ENCODE peak calls at places on chromosomes 5 and 9, in seven cellular contexts. One of them, this sample, is unnamed.

GRCh38 chr9:77772641-77773040 is 124.5 kb upstream of the GNA14 start:
- ATAC-seq in upper lobe of right lung: no peak
- ATAC-seq in Panc1: no peak
- ATAC-seq in activated naive CD8-positive, alpha-beta T cell treated with anti-CD3 and anti-CD28 coated beads, Interleukin-2, amount 10 ng/mL, durations not matched to agents 7 days and 5 days: no peak
- ATAC-seq in left ventricle myocardium superior: no peak
- ATAC-seq in Right ventricle myocardium inferior: no peak
- ATAC-seq in heart right ventricle: no peak
- ATAC-seq in this sample: no peak

GRCh38 chr9:127218818-127219217 is 45.8 kb upstream of the GARNL3 start:
- ATAC-seq in heart right ventricle: no peak
- ATAC-seq in Right ventricle myocardium inferior: no peak
- ATAC-seq in left ventricle myocardium superior: no peak
- ATAC-seq in Panc1: no peak
- ATAC-seq in upper lobe of right lung: no peak
- ATAC-seq in activated naive CD8-positive, alpha-beta T cell treated with anti-CD3 and anti-CD28 coated beads, Interleukin-2, amount 10 ng/mL, durations not matched to agents 7 days and 5 days: no peak
- ATAC-seq in this sample: no peak

GRCh38 chr5:113181853-113182490 is 205.4 kb downstream of the DCP2 start:
- ATAC-seq in left ventricle myocardium superior: no peak
- ATAC-seq in heart right ventricle: no peak
- ATAC-seq in Right ventricle myocardium inferior: no peak
- ATAC-seq in activated naive CD8-positive, alpha-beta T cell treated with anti-CD3 and anti-CD28 coated beads, Interleukin-2, amount 10 ng/mL, durations not matched to agents 7 days and 5 days: peak; percentile 47
- ATAC-seq in upper lobe of right lung: no peak
- ATAC-seq in Panc1: no peak
- ATAC-seq in this sample: no peak

GRCh38 chr9:89657765-89658164 is 53.0 kb downstream of the GADD45G start:
- ATAC-seq in left ventricle myocardium superior: no peak
- ATAC-seq in activated naive CD8-positive, alpha-beta T cell treated with anti-CD3 and anti-CD28 coated beads, Interleukin-2, amount 10 ng/mL, durations not matched to agents 7 days and 5 days: peak; percentile 96
- ATAC-seq in Panc1: no peak
- ATAC-seq in heart right ventricle: no peak
- ATAC-seq in Right ventricle myocardium inferior: no peak
- ATAC-seq in upper lobe of right lung: no peak
- ATAC-seq in this sample: no peak

GRCh38 chr9:137697193-137697592 is 78.4 kb downstream of the EHMT1 start:
- ATAC-seq in Right ventricle myocardium inferior: no peak
- ATAC-seq in upper lobe of right lung: no peak
- ATAC-seq in Panc1: no peak
- ATAC-seq in left ventricle myocardium superior: no peak
- ATAC-seq in activated naive CD8-positive, alpha-beta T cell treated with anti-CD3 and anti-CD28 coated beads, Interleukin-2, amount 10 ng/mL, durations not matched to agents 7 days and 5 days: no peak
- ATAC-seq in heart right ventricle: no peak
- ATAC-seq in this sample: no peak

GRCh38 chr9:121810489-121810888 is 159.1 kb downstream of the DAB2IP start:
- ATAC-seq in Right ventricle myocardium inferior: no peak
- ATAC-seq in upper lobe of right lung: no peak
- ATAC-seq in Panc1: no peak
- ATAC-seq in heart right ventricle: no peak
- ATAC-seq in activated naive CD8-positive, alpha-beta T cell treated with anti-CD3 and anti-CD28 coated beads, Interleukin-2, amount 10 ng/mL, durations not matched to agents 7 days and 5 days: no peak
- ATAC-seq in left ventricle myocardium superior: no peak
- ATAC-seq in this sample: no peak

GRCh38 chr9:72579880-72580570 is 58.6 kb downstream of the TMC1 start:
- ATAC-seq in upper lobe of right lung: no peak
- ATAC-seq in heart right ventricle: no peak
- ATAC-seq in Panc1: no peak
- ATAC-seq in activated naive CD8-positive, alpha-beta T cell treated with anti-CD3 and anti-CD28 coated beads, Interleukin-2, amount 10 ng/mL, durations not matched to agents 7 days and 5 days: no peak
- ATAC-seq in left ventricle myocardium superior: no peak
- ATAC-seq in Right ventricle myocardium inferior: no peak
- ATAC-seq in this sample: no peak

GRCh38 chr5:124527220-124527991 is 219.0 kb downstream of the ZNF608 start:
- ATAC-seq in upper lobe of right lung: peak; percentile 61
- ATAC-seq in activated naive CD8-positive, alpha-beta T cell treated with anti-CD3 and anti-CD28 coated beads, Interleukin-2, amount 10 ng/mL, durations not matched to agents 7 days and 5 days: no peak
- ATAC-seq in Panc1: no peak
- ATAC-seq in heart right ventricle: no peak
- ATAC-seq in left ventricle myocardium superior: peak; percentile 68
- ATAC-seq in Right ventricle myocardium inferior: peak; percentile 46
- ATAC-seq in this sample: peak; percentile 16

GRCh38 chr5:154138701-154139100 is 51.8 kb upstream of the GALNT10 start:
- ATAC-seq in left ventricle myocardium superior: peak; percentile 94
- ATAC-seq in upper lobe of right lung: peak; percentile 21
- ATAC-seq in Right ventricle myocardium inferior: peak; percentile 90
- ATAC-seq in activated naive CD8-positive, alpha-beta T cell treated with anti-CD3 and anti-CD28 coated beads, Interleukin-2, amount 10 ng/mL, durations not matched to agents 7 days and 5 days: no peak
- ATAC-seq in heart right ventricle: peak; percentile 89
- ATAC-seq in Panc1: no peak
- ATAC-seq in this sample: peak; percentile 34

GRCh38 chr5:14179446-14179845 is 36.3 kb downstream of the TRIO start:
- ATAC-seq in Right ventricle myocardium inferior: no peak
- ATAC-seq in left ventricle myocardium superior: no peak
- ATAC-seq in upper lobe of right lung: no peak
- ATAC-seq in Panc1: no peak
- ATAC-seq in heart right ventricle: no peak
- ATAC-seq in activated naive CD8-positive, alpha-beta T cell treated with anti-CD3 and anti-CD28 coated beads, Interleukin-2, amount 10 ng/mL, durations not matched to agents 7 days and 5 days: no peak
- ATAC-seq in this sample: no peak

GRCh38 chr5:1293997-1294838 is 650 bp downstream of the TERT start:
- ATAC-seq in heart right ventricle: no peak
- ATAC-seq in activated naive CD8-positive, alpha-beta T cell treated with anti-CD3 and anti-CD28 coated beads, Interleukin-2, amount 10 ng/mL, durations not matched to agents 7 days and 5 days: no peak
- ATAC-seq in upper lobe of right lung: peak; percentile 8
- ATAC-seq in Right ventricle myocardium inferior: no peak
- ATAC-seq in Panc1: peak; percentile 73
- ATAC-seq in left ventricle myocardium superior: no peak
- ATAC-seq in this sample: no peak

GRCh38 chr5:123696948-123697347 is 185.0 kb downstream of the CSNK1G3 start:
- ATAC-seq in Panc1: peak; percentile 60
- ATAC-seq in left ventricle myocardium superior: peak; percentile 99
- ATAC-seq in activated naive CD8-positive, alpha-beta T cell treated with anti-CD3 and anti-CD28 coated beads, Interleukin-2, amount 10 ng/mL, durations not matched to agents 7 days and 5 days: no peak
- ATAC-seq in Right ventricle myocardium inferior: peak; percentile 94
- ATAC-seq in heart right ventricle: peak; percentile 93
- ATAC-seq in upper lobe of right lung: peak; percentile 62
- ATAC-seq in this sample: peak; percentile 62

This sample was measured in SK-N-SH treated with all-trans-retinoic acid at 6 μM for 48 hours.